ENCODE peak calls at places on chromosomes 12 and 14, in nine cellular contexts. B is CD4-positive, alpha-beta memory T cell; O is caudate nucleus; F is effector CD4-positive, alpha-beta T cell; U is left cardiac atrium; C is dermis blood vessel endothelial cell; X is heart left ventricle; J is stimulated activated CD4-positive, alpha-beta T cell treated with anti-CD3 and anti-CD28 coated beads, TNF-alpha, amount 100 ng/mL, for 4 hours; D is EH. G is an unnamed sample.
A peak's percentile ranks its signal among the peaks of the same experiment; 100 is the strongest.

GRCh38 chr12:701896-702539 is 38.8 kb upstream of the NINJ2 start:
- DNase-seq in B (no peak), O (peak; percentile 77), F (no peak), U (no peak), C (peak; percentile 44), X (no peak), J (no peak), D (no peak), G (peak; percentile 16)

GRCh38 chr14:105052110-105052458 is 13.1 kb downstream of the GPR132 start:
- DNase-seq in B (no peak), O (no peak), F (no peak), U (no peak), C (no peak), X (no peak), J (no peak), D (no peak), G (no peak)

GRCh38 chr14:46250113-46250703 is 401.4 kb downstream of the RPL10L start:
- DNase-seq in B (no peak), O (no peak), F (no peak), U (no peak), C (peak; percentile 22), X (no peak), J (no peak), D (no peak), G (peak; percentile 44)

GRCh38 chr14:66330916-66331315 is 155.3 kb upstream of the CCDC196 start:
- DNase-seq in B (no peak), O (no peak), F (no peak), U (no peak), C (peak; percentile 11), X (no peak), J (no peak), D (peak; percentile 9), G (peak; percentile 49)

GRCh38 chr12:85775071-85775470 is 61.1 kb downstream of the RASSF9 start:
- DNase-seq in B (no peak), O (no peak), F (no peak), U (no peak), C (no peak), X (no peak), J (no peak), D (no peak), G (peak; percentile 81)

GRCh38 chr12:981176-981828 is 9.7 kb upstream of the ERC1 start:
- DNase-seq in B (no peak), O (no peak), F (no peak), U (no peak), C (peak; percentile 70), X (no peak), J (no peak), D (peak; percentile 20), G (peak; percentile 23)

GRCh38 chr12:96824074-96824837 is 82.8 kb upstream of the NEDD1 start:
- DNase-seq in B (peak; percentile 3), O (no peak), F (no peak), U (no peak), C (no peak), X (no peak), J (no peak), D (no peak), G (no peak)

GRCh38 chr12:129531004-129531403 is 372.8 kb downstream of the TMEM132D start:
- DNase-seq in B (no peak), O (no peak), F (no peak), U (peak; percentile 33), C (no peak), X (no peak), J (no peak), D (no peak), G (no peak)

GRCh38 chr14:59438148-59438766 is 26.9 kb downstream of the GPR135 start:
- DNase-seq in B (no peak), O (no peak), F (no peak), U (no peak), C (peak; percentile 41), X (no peak), J (no peak), D (peak; percentile 88), G (no peak)

GRCh38 chr14:94373708-94374107 is 14.7 kb downstream of the SERPINA1 start:
- DNase-seq in B (no peak), O (no peak), F (no peak), U (no peak), C (no peak), X (no peak), J (no peak), D (peak; percentile 98), G (no peak)

G was measured in lung microvascular endothelial cell.